ENCODE peak calls at places on chromosomes 13 and 19, in seven cellular contexts. M is stimulated activated CD4-positive, alpha-beta T cell treated with anti-CD3 and anti-CD28 coated beads, TNF-alpha, amount 100 ng/mL, for 48 hours; W is WTC11; A is omental fat pad; H is progenitor cell of endocrine pancreas; L is heart right ventricle; E is activated CD4-positive, alpha-beta T cell treated with anti-CD3 and anti-CD28 coated beads, Interleukin-2, amount 50 U/mL, for 24 hours. S is an unnamed sample.

GRCh38 chr19:47021536-47022139 is 2.0 kb downstream of the NPAS1 start:
- DNase-seq in L (no peak), E (no peak), A (no peak), M (no peak), W (peak), H (no peak), S (no peak)

GRCh38 chr19:30076101-30076551 is 134.1 kb downstream of the URI1 start:
- DNase-seq in W (no peak), L (no peak), H (no peak), A (no peak), E (no peak), M (no peak), S (no peak)

GRCh38 chr13:78323848-78324247 is 279.5 kb downstream of the POU4F1 start:
- DNase-seq in H (no peak), W (no peak), L (no peak), E (no peak), M (no peak), A (no peak), S (no peak)

GRCh38 chr19:7868671-7869452 is 5.3 kb downstream of the PRR36 start:
- DNase-seq in H (peak), W (peak), E (peak), A (no peak), M (peak), L (peak), S (peak)

GRCh38 chr13:80338781-80339577 is 1.9 kb downstream of the SPRY2 start:
- DNase-seq in W (peak), H (peak), A (peak), L (peak), M (no peak), E (no peak), S (peak)

GRCh38 chr13:26977541-26977940 is 194.1 kb downstream of the USP12 start:
- DNase-seq in W (no peak), H (no peak), L (no peak), M (no peak), E (no peak), A (no peak), S (no peak)

GRCh38 chr19:46840157-46840942 is 10.3 kb downstream of the AP2S1 start:
- DNase-seq in E (no peak), A (no peak), L (peak), H (no peak), M (no peak), W (peak), S (peak)

GRCh38 chr13:109096101-109096500 is 466.7 kb downstream of the MYO16 start:
- DNase-seq in A (no peak), H (no peak), L (no peak), M (no peak), W (no peak), E (no peak), S (no peak)

GRCh38 chr19:31572671-31573298 is 223.5 kb upstream of the TSHZ3 start:
- DNase-seq in A (no peak), W (no peak), M (no peak), L (no peak), H (no peak), E (no peak), S (no peak)

GRCh38 chr19:58037927-58038687 is 4.3 kb downstream of the ZSCAN1 start:
- DNase-seq in H (no peak), E (no peak), M (no peak), W (peak), L (peak), A (no peak), S (peak)

GRCh38 chr13:76758257-76758656 is 127.9 kb downstream of the KCTD12 start:
- DNase-seq in A (no peak), W (no peak), E (no peak), H (no peak), M (no peak), L (no peak), S (no peak)

GRCh38 chr13:50344717-50345116 is 329.5 kb downstream of the KCNRG start:
- DNase-seq in L (no peak), M (no peak), A (no peak), E (no peak), H (no peak), W (no peak), S (no peak)

GRCh38 chr19:40716031-40716654 is 543 bp downstream of the COQ8B start:
- DNase-seq in A (peak), L (no peak), E (peak), H (no peak), M (peak), W (no peak), S (no peak)

GRCh38 chr13:85379433-85379832 is 419.8 kb downstream of the SLITRK6 start:
- DNase-seq in H (no peak), A (no peak), M (no peak), W (no peak), L (no peak), E (no peak), S (no peak)

GRCh38 chr13:59205501-59205900 is 958.2 kb downstream of the DIAPH3 start:
- DNase-seq in A (no peak), E (no peak), M (no peak), H (no peak), W (no peak), L (no peak), S (no peak)

GRCh38 chr13:25659091-25659502 is 287.3 kb downstream of the ATP8A2 start:
- DNase-seq in E (no peak), L (no peak), M (no peak), W (no peak), A (no peak), H (no peak), S (no peak)

GRCh38 chr19:2533072-2533425 is 57.1 kb downstream of the GADD45B start:
- DNase-seq in W (no peak), M (no peak), E (no peak), A (no peak), H (no peak), L (no peak), S (no peak)

GRCh38 chr19:47661161-47661560 is 52.1 kb upstream of the EHD2 start:
- DNase-seq in M (no peak), A (no peak), E (no peak), H (no peak), L (no peak), W (no peak), S (no peak)

GRCh38 chr19:2337329-2337707 is 8.8 kb downstream of the SPPL2B start:
- DNase-seq in M (no peak), A (no peak), W (peak), H (no peak), E (no peak), L (no peak), S (peak)

GRCh38 chr19:12885749-12886706 is 973 bp downstream of the KLF1 start:
- DNase-seq in L (no peak), M (no peak), A (no peak), H (no peak), E (no peak), W (peak), S (no peak)

GRCh38 chr13:25756916-25757315 is 294.9 kb downstream of the SHISA2 start:
- DNase-seq in L (no peak), A (no peak), H (no peak), M (no peak), W (no peak), E (no peak), S (no peak)

GRCh38 chr19:3849092-3849491 is 19.7 kb downstream of the ZFR2 start:
- DNase-seq in H (no peak), W (peak), A (no peak), M (no peak), L (no peak), E (no peak), S (no peak)

GRCh38 chr13:60716296-60716695 is 319.3 kb downstream of the TDRD3 start:
- DNase-seq in W (no peak), M (no peak), E (no peak), L (no peak), H (no peak), A (no peak), S (no peak)

GRCh38 chr19:55242517-55242916 is 14.0 kb upstream of the TMEM86B start:
- DNase-seq in L (no peak), M (no peak), W (no peak), E (no peak), H (no peak), A (no peak), S (no peak)

GRCh38 chr19:39599116-39599515 is 3.2 kb upstream of the LGALS13 start:
- DNase-seq in H (peak), M (no peak), E (no peak), W (peak), A (no peak), L (peak), S (no peak)

GRCh38 chr19:32614916-32615315 is 33.9 kb downstream of the PDCD5 start:
- DNase-seq in E (no peak), W (no peak), L (no peak), H (no peak), M (no peak), A (no peak), S (no peak)

GRCh38 chr13:61531383-61532065 is 115.9 kb upstream of the PCDH20 start:
- DNase-seq in L (no peak), M (no peak), H (no peak), A (no peak), W (no peak), E (no peak), S (no peak)

GRCh38 chr19:5321851-5322681 is 18.5 kb downstream of the PTPRS start:
- DNase-seq in E (no peak), L (no peak), W (peak), M (no peak), A (no peak), H (no peak), S (no peak)

GRCh38 chr19:5690955-5691204 is 785 bp downstream of the RPL36 start:
- DNase-seq in L (no peak), H (no peak), A (no peak), W (no peak), M (no peak), E (no peak), S (no peak)

GRCh38 chr19:43562698-43563241 is 12.6 kb downstream of the XRCC1 start:
- DNase-seq in H (no peak), W (no peak), E (peak), L (peak), M (peak), A (peak), S (peak)

GRCh38 chr13:86788624-86789023 is 882.5 kb upstream of the SLITRK5 start:
- DNase-seq in W (no peak), E (no peak), A (no peak), L (no peak), H (no peak), M (no peak), S (no peak)

GRCh38 chr19:30391554-30392551 is 19.7 kb downstream of the ZNF536 start:
- DNase-seq in H (no peak), L (no peak), E (no peak), W (peak), A (no peak), M (no peak), S (no peak)